ENCODE peak calls at places on chromosome 7, in ten cellular contexts. Y, O, E, U, H, V, P, T, M and D are unnamed samples.

GRCh38 chr7:81482600-81483186 is 287.2 kb downstream of the HGF start:
- DNase-seq in V (no peak), E (no peak), U (no peak), M (no peak), O (no peak), T (peak; percentile 34), P (no peak), H (no peak), Y (no peak), D (no peak)

GRCh38 chr7:106659369-106659962 is 1.5 kb downstream of the CCDC71L start:
- DNase-seq in O (no peak), E (no peak), T (no peak), P (no peak), V (no peak), Y (no peak), U (no peak), H (no peak), M (no peak), D (no peak)

GRCh38 chr7:107501593-107501992 is 31.7 kb downstream of the GPR22 start:
- DNase-seq in Y (no peak), T (peak; percentile 73), M (peak; percentile 38), E (peak; percentile 29), H (no peak), O (no peak), U (no peak), P (no peak), V (no peak), D (no peak)

GRCh38 chr7:70710011-70710480 is 421.9 kb upstream of the GALNT17 start:
- DNase-seq in V (peak; percentile 66), U (no peak), M (no peak), T (peak; percentile 96), O (no peak), H (no peak), P (no peak), E (no peak), Y (no peak), D (no peak)

GRCh38 chr7:98831641-98832221 is 38.1 kb downstream of the TMEM130 start:
- DNase-seq in H (no peak), U (peak; percentile 37), O (no peak), V (no peak), T (no peak), M (peak; percentile 44), Y (no peak), P (no peak), E (no peak), D (no peak)

GRCh38 chr7:111486472-111487142 is 75.7 kb downstream of the IMMP2L start:
- DNase-seq in Y (no peak), V (no peak), T (peak; percentile 61), M (peak; percentile 9), H (peak; percentile 11), P (no peak), U (no peak), E (peak; percentile 51), O (no peak), D (no peak)

GRCh38 chr7:40884226-40884625 is 749.4 kb downstream of the SUGCT start:
- DNase-seq in M (no peak), T (no peak), Y (no peak), P (no peak), U (no peak), H (no peak), E (no peak), O (no peak), V (no peak), D (no peak)

GRCh38 chr7:128974241-128974934 is 36.7 kb downstream of the IRF5 start:
- DNase-seq in T (peak; percentile 58), H (no peak), Y (no peak), O (no peak), E (no peak), P (no peak), V (no peak), U (no peak), M (no peak), D (no peak)

GRCh38 chr7:100705341-100705752 is 574 bp upstream of the POP7 start:
- DNase-seq in Y (peak; percentile 71), M (peak; percentile 94), E (peak; percentile 66), H (peak; percentile 60), V (peak; percentile 70), P (peak; percentile 93), T (peak; percentile 63), U (peak; percentile 96), O (peak; percentile 59), D (no peak)

GRCh38 chr7:81903115-81903514 is 133.3 kb upstream of the HGF start:
- DNase-seq in M (no peak), U (no peak), H (no peak), V (no peak), E (no peak), O (no peak), T (no peak), Y (no peak), P (no peak), D (no peak)

GRCh38 chr7:80273327-80273726 is 138.7 kb downstream of the GNAI1 start:
- DNase-seq in M (no peak), T (peak; percentile 80), Y (no peak), O (no peak), H (no peak), U (no peak), P (no peak), E (no peak), V (no peak), D (no peak)

GRCh38 chr7:150852371-150852905 is at the start of gene AOC1:
- DNase-seq in T (no peak), Y (no peak), O (no peak), P (no peak), V (no peak), H (no peak), U (no peak), E (no peak), M (no peak), D (no peak)

GRCh38 chr7:3754488-3755365 is 453.7 kb downstream of the SDK1 start:
- DNase-seq in V (peak; percentile 84), H (no peak), T (peak; percentile 38), M (no peak), Y (no peak), U (no peak), E (peak; percentile 96), P (no peak), O (no peak), D (no peak)

GRCh38 chr7:33882950-33883349 is 22.4 kb upstream of the BMPER start:
- DNase-seq in M (no peak), H (no peak), O (no peak), Y (no peak), V (no peak), E (no peak), P (no peak), U (no peak), T (peak; percentile 79), D (no peak)

GRCh38 chr7:8277394-8277982 is 15.5 kb upstream of the ICA1 start:
- DNase-seq in V (no peak), M (no peak), P (no peak), U (no peak), T (peak; percentile 30), E (no peak), H (peak; percentile 37), Y (no peak), O (no peak), D (no peak)

GRCh38 chr7:98073047-98073446 is 33.6 kb upstream of the LMTK2 start:
- DNase-seq in P (no peak), Y (no peak), V (no peak), E (no peak), O (no peak), U (no peak), H (no peak), M (no peak), T (no peak), D (no peak)

GRCh38 chr7:26097837-26098668 is 53.9 kb upstream of the NFE2L3 start:
- DNase-seq in M (no peak), E (no peak), T (peak; percentile 35), O (no peak), Y (no peak), P (no peak), U (no peak), H (no peak), V (no peak), D (no peak)

GRCh38 chr7:14332155-14332554 is 342.7 kb upstream of the ETV1 start:
- DNase-seq in E (no peak), Y (no peak), U (no peak), P (no peak), O (no peak), H (no peak), V (no peak), M (no peak), T (peak; percentile 6), D (no peak)

GRCh38 chr7:144786522-144786921 is 49.3 kb downstream of the TPK1 start:
- DNase-seq in V (no peak), M (peak; percentile 4), P (no peak), Y (no peak), H (no peak), U (no peak), E (no peak), O (no peak), T (peak; percentile 13), D (no peak)

GRCh38 chr7:116715087-116715486 is 43.1 kb downstream of the MET start:
- DNase-seq in Y (no peak), U (no peak), O (no peak), H (no peak), P (no peak), E (no peak), T (no peak), V (no peak), M (no peak), D (no peak)